ENCODE peak calls at places on chromosomes 13 and 19, in nine cellular contexts. Q is HS-5; M is NCI-H1105 treated with DMSO at 0.1 percent for 48 hours; U is effector CD4-positive, alpha-beta T cell; R is C1 segment of cervical spinal cord; J is HFFc6; K is left cardiac atrium; V is left kidney; C is NAMALWA. P is an unnamed sample.

GRCh38 chr19:7859766-7860165 is 14.4 kb downstream of the PRR36 start:
- DNase-seq in R (no peak), Q (no peak), K (no peak), M (no peak), C (no peak), V (no peak), J (no peak), U (no peak), P (no peak)

GRCh38 chr19:49555600-49556411 is 24.6 kb downstream of the NOSIP start:
- DNase-seq in Q (no peak), K (peak; percentile 68), M (no peak), V (peak; percentile 91), U (peak; percentile 73), R (no peak), J (no peak), C (peak; percentile 47), P (peak; percentile 32)

GRCh38 chr13:23159587-23160240 is 21.1 kb upstream of the SGCG start:
- DNase-seq in U (no peak), M (no peak), J (no peak), Q (no peak), K (no peak), V (peak; percentile 88), C (no peak), R (no peak), P (no peak)

GRCh38 chr13:109700176-109700575 is 86.2 kb downstream of the IRS2 start:
- DNase-seq in J (no peak), K (peak; percentile 83), V (peak; percentile 80), R (no peak), Q (no peak), M (peak; percentile 96), C (peak; percentile 65), U (no peak), P (peak; percentile 83)

GRCh38 chr13:75299206-75299605 is 182.8 kb downstream of the TBC1D4 start:
- DNase-seq in C (no peak), K (no peak), J (no peak), U (no peak), Q (no peak), M (no peak), V (peak; percentile 38), R (no peak), P (no peak)

GRCh38 chr13:61142506-61142905 is 273.1 kb downstream of the PCDH20 start:
- DNase-seq in K (no peak), Q (no peak), J (no peak), R (no peak), U (no peak), V (no peak), M (peak; percentile 19), C (no peak), P (no peak)

GRCh38 chr19:36646746-36647145 is 19.9 kb downstream of the ZNF461 start:
- DNase-seq in K (no peak), C (no peak), J (no peak), Q (no peak), M (no peak), V (no peak), U (no peak), R (no peak), P (no peak)

GRCh38 chr19:4241824-4242430 is 5.0 kb upstream of the YJU2 start:
- DNase-seq in K (no peak), R (no peak), M (no peak), J (no peak), V (no peak), Q (no peak), C (no peak), U (no peak), P (no peak)

GRCh38 chr13:110915874-110916670 is 1.2 kb upstream of the ANKRD10 start:
- DNase-seq in U (no peak), C (peak; percentile 53), R (no peak), K (no peak), M (peak; percentile 46), V (no peak), Q (peak; percentile 13), J (peak; percentile 69), P (no peak)

GRCh38 chr13:89514534-89515312 is 1832.8 kb upstream of the MIR17HG start:
- DNase-seq in M (peak; percentile 13), J (no peak), K (no peak), C (no peak), R (no peak), U (no peak), Q (peak; percentile 79), V (peak; percentile 24), P (no peak)

GRCh38 chr13:63691474-63691873 is 2275.8 kb upstream of the PCDH20 start:
- DNase-seq in Q (no peak), R (no peak), K (no peak), C (no peak), M (no peak), J (no peak), U (no peak), V (no peak), P (no peak)

GRCh38 chr13:46340631-46341111 is 46.4 kb downstream of the RUBCNL start:
- DNase-seq in C (no peak), K (no peak), J (no peak), V (no peak), R (no peak), Q (no peak), U (no peak), M (no peak), P (no peak)

GRCh38 chr19:40225440-40226305 is 816 bp downstream of the CCNP start:
- DNase-seq in M (no peak), K (no peak), J (peak; percentile 20), C (no peak), V (no peak), U (no peak), Q (no peak), R (no peak), P (no peak)

GRCh38 chr13:49298903-49299605 is 51.3 kb downstream of the CDADC1 start:
- DNase-seq in C (no peak), M (no peak), J (no peak), V (no peak), U (no peak), Q (no peak), K (no peak), R (no peak), P (no peak)

GRCh38 chr19:13974073-13974472 is 21.8 kb downstream of the DCAF15 start:
- DNase-seq in R (no peak), V (peak; percentile 95), J (no peak), K (no peak), U (no peak), C (peak; percentile 66), M (no peak), Q (no peak), P (no peak)

GRCh38 chr13:78601124-78601885 is 2.0 kb downstream of the POU4F1 start:
- DNase-seq in U (no peak), K (no peak), M (no peak), J (no peak), R (no peak), V (peak; percentile 69), C (no peak), Q (no peak), P (no peak)

GRCh38 chr13:110799246-110800236 is 86.0 kb downstream of the ING1 start:
- DNase-seq in U (no peak), J (peak; percentile 47), Q (peak; percentile 9), C (no peak), R (no peak), V (peak; percentile 67), M (no peak), K (peak; percentile 70), P (no peak)

GRCh38 chr13:67122251-67122650 is 107.9 kb downstream of the PCDH9 start:
- DNase-seq in M (no peak), Q (no peak), R (no peak), U (no peak), C (no peak), K (no peak), V (no peak), J (no peak), P (no peak)

GRCh38 chr19:54373781-54374266 is 9.1 kb upstream of the LAIR1 start:
- DNase-seq in R (no peak), U (no peak), V (no peak), K (peak; percentile 39), Q (no peak), M (no peak), J (no peak), C (no peak), P (no peak)

GRCh38 chr13:48001127-48001881 is at the start of gene SUCLA2:
- DNase-seq in J (peak; percentile 79), K (peak; percentile 94), C (peak; percentile 96), R (peak; percentile 78), M (peak; percentile 60), Q (no peak), V (peak; percentile 98), U (peak; percentile 83), P (peak; percentile 91)

GRCh38 chr19:33777351-33777750 is 19.3 kb upstream of the KCTD15 start:
- DNase-seq in U (no peak), M (no peak), R (no peak), C (no peak), Q (no peak), K (no peak), V (no peak), J (no peak), P (no peak)

GRCh38 chr13:100547805-100548204 is 40.8 kb downstream of the GGACT start:
- DNase-seq in R (no peak), K (no peak), Q (no peak), C (no peak), U (no peak), M (peak; percentile 1), J (peak; percentile 23), V (no peak), P (no peak)

GRCh38 chr19:35744688-35745327 is 410 bp downstream of the U2AF1L4 start:
- DNase-seq in M (peak; percentile 93), V (peak; percentile 99), C (peak; percentile 97), J (peak; percentile 93), K (peak; percentile 97), Q (peak; percentile 82), R (peak; percentile 88), U (peak; percentile 90), P (peak; percentile 95)

GRCh38 chr13:36377822-36378480 is 31.8 kb upstream of the SPART start:
- DNase-seq in R (no peak), C (no peak), M (no peak), K (no peak), Q (peak; percentile 53), U (no peak), J (peak; percentile 29), V (no peak), P (no peak)

GRCh38 chr13:50805805-50806204 is 37.7 kb downstream of the DLEU7 start:
- DNase-seq in J (no peak), R (no peak), U (no peak), C (peak; percentile 51), M (no peak), K (no peak), Q (no peak), V (no peak), P (no peak)

GRCh38 chr13:23919006-23919405 is 21.7 kb upstream of the C1QTNF9B start:
- DNase-seq in Q (no peak), K (no peak), M (no peak), R (no peak), C (no peak), J (no peak), U (no peak), V (no peak), P (no peak)

GRCh38 chr13:33207616-33207964 is 78.0 kb downstream of the STARD13 start:
- DNase-seq in Q (no peak), K (no peak), V (no peak), R (no peak), J (peak; percentile 75), M (no peak), C (no peak), U (no peak), P (no peak)

GRCh38 chr19:53657330-53657729 is 25.5 kb downstream of the DPRX start:
- DNase-seq in Q (no peak), J (no peak), R (no peak), M (no peak), C (no peak), U (no peak), K (no peak), V (no peak), P (no peak)